ENCODE peak calls at places on chromosomes 4 and X, in five cellular contexts. Q is BE2C, B is tibial nerve, I is pancreas, W is A549. J is an unnamed sample.

GRCh38 chr4:93897559-93897958 is 69.0 kb downstream of the ATOH1 start:
- DNase-seq in Q (no peak), B (no peak), I (no peak), W (peak), J (peak)

GRCh38 chrX:123859828-123860505 is at the start of gene XIAP:
- DNase-seq in Q (peak), B (peak), I (peak), W (peak), J (peak)

GRCh38 chrX:116872931-116873330 is 410.2 kb upstream of the CT83 start:
- DNase-seq in Q (no peak), B (no peak), I (no peak), W (no peak), J (no peak)

GRCh38 chrX:31550169-31550568 is 478.3 kb upstream of the FTHL17 start:
- DNase-seq in Q (no peak), B (no peak), I (no peak), W (no peak), J (no peak)

GRCh38 chr4:141786921-141787320 is 150.5 kb downstream of the IL15 start:
- DNase-seq in Q (no peak), B (no peak), I (no peak), W (no peak), J (no peak)

GRCh38 chr4:141705747-141706377 is 69.5 kb downstream of the IL15 start:
- DNase-seq in Q (no peak), B (no peak), I (no peak), W (no peak), J (no peak)

GRCh38 chr4:153260553-153261306 is 56.5 kb downstream of the TRIM2 start:
- DNase-seq in Q (peak), B (no peak), I (no peak), W (no peak), J (peak)

GRCh38 chr4:12692815-12693214 is 791.3 kb downstream of the RAB28 start:
- DNase-seq in Q (no peak), B (no peak), I (no peak), W (no peak), J (no peak)

GRCh38 chrX:314781-315595 is 3.6 kb downstream of the GTPBP6 start:
- DNase-seq in Q (no peak), B (no peak), I (no peak), W (no peak), J (no peak)

GRCh38 chr4:7662507-7662846 is 227.7 kb upstream of the PSAPL1 start:
- DNase-seq in Q (no peak), B (no peak), I (no peak), W (no peak), J (no peak)

GRCh38 chr4:30605616-30606015 is 114.6 kb upstream of the PCDH7 start:
- DNase-seq in Q (no peak), B (no peak), I (no peak), W (no peak), J (no peak)

GRCh38 chr4:83062748-83063147 is 27.8 kb downstream of the COPS4 start:
- DNase-seq in Q (no peak), B (no peak), I (no peak), W (no peak), J (no peak)

GRCh38 chr4:5893013-5893580 is at the start of gene CRMP1:
- DNase-seq in Q (peak), B (no peak), I (no peak), W (no peak), J (no peak)

GRCh38 chr4:101191302-101192098 is 155.8 kb downstream of the PPP3CA start:
- DNase-seq in Q (peak), B (peak), I (peak), W (no peak), J (peak)

GRCh38 chr4:144449623-144450022 is 196.3 kb upstream of the HHIP start:
- DNase-seq in Q (no peak), B (peak), I (no peak), W (no peak), J (peak)

GRCh38 chrX:115018040-115018647 is 728 bp upstream of the IL13RA2 start:
- DNase-seq in Q (no peak), B (no peak), I (no peak), W (no peak), J (no peak)

GRCh38 chr4:86910820-86911684 is 18.8 kb upstream of the C4orf36 start:
- DNase-seq in Q (no peak), B (no peak), I (no peak), W (no peak), J (no peak)

GRCh38 chr4:100284302-100284701 is 94.0 kb upstream of the DDIT4L start:
- DNase-seq in Q (no peak), B (no peak), I (no peak), W (no peak), J (no peak)

GRCh38 chr4:81913427-81913878 is 441.7 kb upstream of the RASGEF1B start:
- DNase-seq in Q (peak), B (no peak), I (peak), W (peak), J (peak)

GRCh38 chr4:153782567-153782966 is 6.3 kb downstream of the SFRP2 start:
- DNase-seq in Q (no peak), B (no peak), I (no peak), W (no peak), J (no peak)

GRCh38 chrX:68743754-68744153 is 85.1 kb upstream of the EFNB1 start:
- DNase-seq in Q (no peak), B (no peak), I (no peak), W (no peak), J (no peak)

GRCh38 chrX:73182502-73183114 is 32.0 kb downstream of the NAP1L2 start:
- DNase-seq in Q (no peak), B (no peak), I (peak), W (no peak), J (no peak)

GRCh38 chrX:13048265-13048664 is 3.8 kb upstream of the FAM9C start:
- DNase-seq in Q (no peak), B (no peak), I (no peak), W (no peak), J (no peak)

GRCh38 chrX:149715468-149715867 is 3.6 kb downstream of the MAGEA11 start:
- DNase-seq in Q (no peak), B (no peak), I (no peak), W (no peak), J (no peak)

GRCh38 chr4:74464291-74464690 is 19.4 kb downstream of the AREG start:
- DNase-seq in Q (no peak), B (no peak), I (no peak), W (no peak), J (no peak)

GRCh38 chrX:19792412-19792811 is 95.0 kb downstream of the SH3KBP1 start:
- DNase-seq in Q (no peak), B (no peak), I (no peak), W (no peak), J (no peak)

GRCh38 chr4:61493470-61493869 is 293.3 kb downstream of the ADGRL3 start:
- DNase-seq in Q (no peak), B (no peak), I (no peak), W (no peak), J (no peak)

GRCh38 chr4:165079476-165079875 is 25.8 kb downstream of the TRIM75 start:
- DNase-seq in Q (no peak), B (no peak), I (no peak), W (no peak), J (peak)

GRCh38 chr4:105887508-105887907 is 7.8 kb upstream of the NPNT start:
- DNase-seq in Q (no peak), B (no peak), I (no peak), W (no peak), J (no peak)

GRCh38 chr4:83113429-83113786 is 1.1 kb downstream of the PLAC8 start:
- DNase-seq in Q (no peak), B (no peak), I (no peak), W (no peak), J (no peak)

GRCh38 chr4:128387600-128388351 is 100.2 kb upstream of the PGRMC2 start:
- DNase-seq in Q (no peak), B (no peak), I (no peak), W (no peak), J (no peak)

GRCh38 chr4:52100062-52100461 is 49.0 kb downstream of the SPATA18 start:
- DNase-seq in Q (no peak), B (no peak), I (no peak), W (no peak), J (no peak)

GRCh38 chrX:17831255-17831654 is 29.8 kb downstream of the RAI2 start:
- DNase-seq in Q (no peak), B (no peak), I (no peak), W (no peak), J (no peak)

GRCh38 chr4:79650794-79651431 is 242.9 kb upstream of the GK2 start:
- DNase-seq in Q (no peak), B (no peak), I (no peak), W (no peak), J (no peak)

GRCh38 chr4:38889143-38889542 is 21.5 kb downstream of the FAM114A1 start:
- DNase-seq in Q (no peak), B (no peak), I (no peak), W (no peak), J (no peak)

GRCh38 chr4:123659759-123660158 is 263.2 kb downstream of the SPRY1 start:
- DNase-seq in Q (no peak), B (no peak), I (no peak), W (no peak), J (no peak)

GRCh38 chr4:13982008-13982407 is 354.5 kb upstream of the BOD1L1 start:
- DNase-seq in Q (no peak), B (no peak), I (no peak), W (no peak), J (no peak)

GRCh38 chr4:72701987-72702819 is 133.2 kb upstream of the ADAMTS3 start:
- DNase-seq in Q (peak), B (no peak), I (peak), W (peak), J (peak)

GRCh38 chr4:103050736-103051436 is 25.7 kb downstream of the SLC9B2 start:
- DNase-seq in Q (no peak), B (no peak), I (no peak), W (no peak), J (no peak)
- H3K4me3 ChIP-seq in Q (no peak), B (no peak), I (no peak), W (no peak), J (no peak)

GRCh38 chr4:76305033-76305687 is 1.4 kb upstream of the STBD1 start:
- DNase-seq in Q (no peak), B (no peak), I (no peak), W (no peak), J (no peak)
- H3K4me3 ChIP-seq in Q (no peak), B (no peak), I (peak), W (peak), J (no peak)

DNA sequence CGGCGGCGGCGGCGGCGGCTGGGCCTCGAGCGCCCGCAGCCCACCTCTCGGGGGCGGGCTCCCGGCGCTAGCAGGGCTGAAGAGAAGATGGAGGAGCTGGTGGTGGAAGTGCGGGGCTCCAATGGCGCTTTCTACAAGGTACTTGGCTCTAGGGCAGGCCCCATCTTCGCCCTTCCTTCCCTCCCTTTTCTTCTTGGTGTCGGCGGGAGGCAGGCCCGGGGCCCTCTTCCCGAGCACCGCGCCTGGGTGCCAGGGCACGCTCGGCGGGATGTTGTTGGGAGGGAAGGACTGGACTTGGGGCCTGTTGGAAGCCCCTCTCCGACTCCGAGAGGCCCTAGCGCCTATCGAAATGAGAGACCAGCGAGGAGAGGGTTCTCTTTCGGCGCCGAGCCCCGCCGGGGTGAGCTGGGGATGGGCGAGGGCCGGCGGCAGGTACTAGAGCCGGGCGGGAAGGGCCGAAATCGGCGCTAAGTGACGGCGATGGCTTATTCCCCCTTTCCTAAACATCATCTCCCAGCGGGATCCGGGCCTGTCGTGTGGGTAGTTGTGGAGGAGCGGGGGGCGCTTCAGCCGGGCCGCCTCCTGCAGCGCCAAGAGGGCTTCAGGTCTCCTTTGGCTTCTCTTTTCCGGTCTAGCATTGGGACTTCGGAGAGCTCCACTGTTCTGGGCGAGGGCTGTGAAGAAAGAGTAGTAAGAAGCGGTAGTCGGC is 528 bp downstream of the FMR1 start:
- DNase-seq in Q (peak), B (no peak), I (peak), W (peak), J (peak)
- H3K4me3 ChIP-seq in Q (peak), B (peak), I (peak), W (peak), J (peak)

DNA sequence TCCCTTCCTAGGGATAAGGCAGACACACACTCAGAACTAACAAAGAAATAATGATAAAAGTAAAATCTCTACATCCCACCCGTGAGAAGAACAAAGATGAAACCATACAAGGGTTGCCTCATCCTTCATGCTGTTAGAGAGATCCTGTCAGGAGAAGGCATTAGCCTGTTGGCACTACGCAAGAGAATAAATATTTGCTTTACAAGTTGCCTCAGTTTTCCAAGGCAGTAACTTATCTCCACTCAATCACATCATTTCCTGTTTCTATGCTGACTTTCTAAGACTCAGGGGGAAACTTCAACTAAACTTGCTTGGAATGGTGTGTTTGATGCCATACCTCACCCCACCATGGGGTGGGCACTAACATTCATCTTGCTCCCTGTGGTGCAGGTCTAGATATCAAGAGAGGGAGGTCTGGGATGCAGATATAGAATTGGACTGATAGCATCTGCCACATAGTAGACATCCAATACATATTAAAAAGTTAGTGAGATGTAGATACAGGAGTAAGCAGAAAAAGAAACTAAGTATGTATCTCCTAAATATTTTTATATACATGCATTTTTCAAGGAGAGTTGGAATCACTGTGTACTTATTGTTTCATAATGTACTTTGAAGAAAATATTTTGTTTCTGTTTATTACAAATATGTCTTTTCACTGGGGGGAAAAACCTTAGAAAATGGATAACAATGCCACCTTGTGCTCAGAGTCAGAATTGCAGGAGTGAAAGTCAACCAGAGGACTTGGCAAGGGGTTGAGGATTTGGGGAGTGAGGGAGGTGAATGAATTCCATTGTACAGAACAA is 57.2 kb upstream of the BEX4 start:
- DNase-seq in Q (peak), B (no peak), I (peak), W (peak), J (peak)
- H3K4me3 ChIP-seq in Q (no peak), B (no peak), I (no peak), W (no peak), J (no peak)

GRCh38 chr4:84480082-84480481 is 19.0 kb downstream of the NKX6-1 start:
- DNase-seq in Q (no peak), B (no peak), I (no peak), W (no peak), J (no peak)

GRCh38 chr4:84481879-84482245 is 17.2 kb downstream of the NKX6-1 start:
- DNase-seq in Q (no peak), B (no peak), I (no peak), W (no peak), J (no peak)

GRCh38 chr4:84482564-84483563 is 16.2 kb downstream of the NKX6-1 start:
- DNase-seq in Q (no peak), B (no peak), I (no peak), W (no peak), J (peak)

GRCh38 chr4:84479663-84480062 is 19.4 kb downstream of the NKX6-1 start:
- DNase-seq in Q (peak), B (no peak), I (no peak), W (no peak), J (no peak)

DNA sequence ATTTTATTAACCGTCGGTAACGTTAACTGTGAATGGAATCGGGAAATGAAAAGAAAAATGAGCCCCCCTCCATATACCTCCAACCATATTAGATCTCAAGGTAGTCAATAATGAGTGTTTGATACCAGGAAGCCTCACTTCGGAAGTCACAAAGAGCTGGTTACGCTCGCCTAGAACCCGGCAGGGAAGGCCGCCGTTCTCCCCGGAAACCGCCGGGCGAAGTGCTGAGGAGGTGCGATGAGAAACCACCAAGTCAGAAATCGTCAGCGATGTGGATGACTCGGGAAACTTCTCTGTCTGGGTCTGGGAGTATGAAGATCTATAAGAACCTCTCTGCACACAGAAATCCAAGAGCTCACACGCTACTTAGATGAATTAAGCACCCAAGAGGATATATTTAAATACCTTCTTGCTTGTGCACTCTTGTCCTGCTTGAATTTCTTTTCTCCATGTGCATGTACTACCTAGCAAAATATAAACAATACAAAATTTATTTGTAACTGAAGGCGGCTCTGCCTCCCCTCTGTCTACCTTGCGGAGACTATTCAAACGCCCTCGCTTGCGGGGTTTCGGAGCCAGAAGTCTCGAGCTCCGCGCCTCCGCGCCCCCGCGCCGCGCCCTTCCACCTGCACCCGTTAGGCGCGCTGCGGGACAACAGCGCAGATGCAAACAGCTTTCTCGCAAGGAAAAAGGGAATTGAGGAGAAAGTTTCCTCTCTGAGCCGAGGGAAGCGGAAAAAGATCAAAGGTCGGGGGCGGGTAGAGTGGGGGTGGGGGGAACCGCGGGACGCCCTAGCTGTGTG is 17.8 kb downstream of the NKX6-1 start:
- DNase-seq in Q (no peak), B (no peak), I (no peak), W (no peak), J (peak)
- H3K4me3 ChIP-seq in Q (no peak), B (no peak), I (no peak), W (no peak), J (no peak)

DNA sequence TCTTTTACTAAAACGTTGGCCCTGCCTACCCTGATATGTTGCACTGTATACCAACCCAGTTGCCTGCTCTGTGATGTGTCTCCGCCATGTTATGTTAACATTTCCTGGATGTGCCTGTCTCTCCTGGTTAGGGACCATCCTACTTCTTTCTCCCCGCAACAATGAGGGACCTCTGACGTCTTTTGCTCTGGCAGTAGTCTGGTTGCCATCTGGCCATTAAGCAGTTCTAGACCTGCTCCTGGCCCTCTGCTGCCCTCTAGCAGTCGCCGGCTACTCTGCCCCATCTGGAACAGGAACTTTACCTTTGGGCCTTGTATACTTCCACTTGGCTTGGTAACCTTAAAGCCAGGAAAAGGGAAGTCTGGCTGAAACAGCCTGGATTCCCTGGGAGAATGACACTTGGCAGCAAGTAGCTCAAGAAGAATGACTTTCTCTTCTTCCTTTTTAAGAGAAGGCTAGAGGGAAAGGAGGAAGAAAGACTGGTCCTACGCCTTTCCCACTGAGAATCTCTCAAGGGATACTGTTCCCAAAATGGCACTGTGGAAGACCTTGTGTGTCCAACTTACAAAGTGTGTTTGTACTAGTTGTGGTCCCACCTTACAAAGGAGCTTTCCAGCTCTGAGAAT is 63.5 kb downstream of the GPC3 start:
- DNase-seq in Q (peak), B (no peak), I (peak), W (peak), J (peak)
- H3K4me3 ChIP-seq in Q (no peak), B (no peak), I (no peak), W (no peak), J (no peak)

GRCh38 chr4:53196195-53196641 is 169.6 kb downstream of the SCFD2 start:
- DNase-seq in Q (no peak), B (no peak), I (no peak), W (no peak), J (no peak)
- H3K4me3 ChIP-seq in Q (no peak), B (no peak), I (no peak), W (no peak), J (no peak)